ENCODE peak calls at places on chromosomes 2 and 18, in four cellular contexts. J is heart left ventricle, V is upper lobe of right lung, M is tibial artery. O is an unnamed sample. For H3K4me1 and H3K27me3, the result is how much of the 10 kb centered on the place peaks cover.

GRCh38 chr18:67590571-67591141 is 74.1 kb upstream of the DSEL start:
- DNase-seq in M (no peak), J (no peak), V (no peak), O (no peak)

GRCh38 chr2:120864981-120865380 is 129.3 kb downstream of the GLI2 start:
- DNase-seq in J (no peak), M (peak), V (peak), O (no peak)

GRCh38 chr2:75098856-75099255 is 100.5 kb downstream of the TACR1 start:
- DNase-seq in V (no peak), J (no peak), M (no peak), O (no peak)

GRCh38 chr2:164522561-164522981 is 98.7 kb downstream of the GRB14 start:
- DNase-seq in J (no peak), V (no peak), M (no peak), O (no peak)

GRCh38 chr2:239302808-239303557 is 97.8 kb downstream of the HDAC4 start:
- DNase-seq in V (peak), J (no peak), M (no peak), O (no peak)

GRCh38 chr2:53173698-53174455 is 593.7 kb upstream of the CHAC2 start:
- DNase-seq in M (no peak), J (no peak), V (no peak), O (no peak)

GRCh38 chr2:59233910-59234309 is 992.8 kb upstream of the FANCL start:
- DNase-seq in V (no peak), M (no peak), J (no peak), O (no peak)

GRCh38 chr2:120735750-120736170 is at the start of gene GLI2:
- DNase-seq in M (peak), V (peak), J (peak), O (peak)

GRCh38 chr2:219969508-219969907 is 342.1 kb downstream of the SLC4A3 start:
- DNase-seq in V (no peak), M (no peak), J (no peak), O (no peak)

GRCh38 chr2:146240376-146240775 is 1604.5 kb upstream of the ACVR2A start:
- DNase-seq in V (no peak), M (no peak), J (no peak), O (no peak)

GRCh38 chr2:54570925-54571694 is 115.0 kb downstream of the SPTBN1 start:
- DNase-seq in V (peak), M (peak), J (no peak), O (peak)

GRCh38 chr2:203737360-203737759 is 30.9 kb downstream of the CD28 start:
- DNase-seq in V (no peak), J (no peak), M (no peak), O (no peak)

GRCh38 chr18:75127143-75128021 is 81.6 kb downstream of the PTGR3 start:
- DNase-seq in V (peak), J (no peak), M (no peak), O (no peak)

GRCh38 chr2:138294451-138294850 is 207.1 kb upstream of the SPOPL start:
- DNase-seq in M (no peak), V (no peak), J (no peak), O (no peak)

GRCh38 chr2:217121565-217121964 is 261.7 kb upstream of the TNP1 start:
- DNase-seq in M (no peak), V (no peak), J (no peak), O (no peak)

GRCh38 chr18:33369711-33370449 is 70.6 kb downstream of the CCDC178 start:
- DNase-seq in V (no peak), M (no peak), J (no peak), O (no peak)

GRCh38 chr2:189535433-189535832 is 45.2 kb downstream of the SLC40A1 start:
- DNase-seq in M (no peak), V (no peak), J (no peak), O (no peak)

GRCh38 chr18:56975276-56975675 is 171.6 kb upstream of the BOD1L2 start:
- DNase-seq in J (no peak), M (no peak), V (no peak), O (no peak)

GRCh38 chr2:112910865-112911264 is at the start of gene IL37:
- DNase-seq in M (no peak), V (no peak), J (no peak), O (no peak)

GRCh38 chr2:187118331-187119099 is 269.5 kb upstream of the ZSWIM2 start:
- DNase-seq in J (no peak), V (no peak), M (no peak), O (no peak)

GRCh38 chr18:49766646-49767045 is 46.7 kb downstream of the ACAA2 start:
- DNase-seq in V (peak), J (no peak), M (no peak), O (no peak)

GRCh38 chr18:57359433-57359832 is 7.1 kb downstream of the ST8SIA3 start:
- DNase-seq in V (no peak), J (no peak), M (no peak), O (no peak)

GRCh38 chr2:218398437-218399390 is 954 bp upstream of the CTDSP1 start:
- DNase-seq in M (peak), J (peak), V (peak), O (peak)

GRCh38 chr2:20447437-20448245 is 767 bp downstream of the RHOB start:
- DNase-seq in M (peak), V (peak), J (peak), O (peak)

GRCh38 chr2:58851598-58851997 is 610.5 kb upstream of the FANCL start:
- DNase-seq in M (no peak), V (no peak), J (no peak), O (no peak)

GRCh38 chr2:117850461-117850860 is 36.0 kb downstream of the DDX18 start:
- DNase-seq in M (no peak), V (no peak), J (no peak), O (no peak)

GRCh38 chr2:233059797-233060499 is at the start of gene INPP5D:
- DNase-seq in M (peak), V (peak), J (peak), O (peak)

GRCh38 chr18:5455644-5456043 is 88.2 kb downstream of the EPB41L3 start:
- DNase-seq in J (no peak), V (no peak), M (no peak), O (no peak)

GRCh38 chr18:75158465-75159237 is 50.3 kb downstream of the PTGR3 start:
- DNase-seq in J (no peak), M (no peak), V (no peak), O (no peak)

GRCh38 chr2:220590476-220590875 is 963.0 kb downstream of the SLC4A3 start:
- DNase-seq in J (no peak), V (no peak), M (no peak), O (no peak)

GRCh38 chr18:46110406-46110805 is 6.2 kb downstream of the HAUS1 start:
- DNase-seq in M (no peak), J (no peak), V (no peak), O (no peak)

GRCh38 chr2:68103656-68104055 is 40.9 kb upstream of the C1D start:
- DNase-seq in M (no peak), V (no peak), J (no peak), O (no peak)

GRCh38 chr2:68103026-68103425 is 40.2 kb upstream of the C1D start:
- DNase-seq in V (no peak), M (no peak), J (no peak), O (no peak)

GRCh38 chr2:68100189-68100588 is 37.4 kb upstream of the C1D start:
- DNase-seq in V (no peak), J (no peak), M (no peak), O (no peak)

GRCh38 chr2:68098398-68098797 is 35.6 kb upstream of the C1D start:
- DNase-seq in J (no peak), M (no peak), V (no peak), O (no peak)

DNA sequence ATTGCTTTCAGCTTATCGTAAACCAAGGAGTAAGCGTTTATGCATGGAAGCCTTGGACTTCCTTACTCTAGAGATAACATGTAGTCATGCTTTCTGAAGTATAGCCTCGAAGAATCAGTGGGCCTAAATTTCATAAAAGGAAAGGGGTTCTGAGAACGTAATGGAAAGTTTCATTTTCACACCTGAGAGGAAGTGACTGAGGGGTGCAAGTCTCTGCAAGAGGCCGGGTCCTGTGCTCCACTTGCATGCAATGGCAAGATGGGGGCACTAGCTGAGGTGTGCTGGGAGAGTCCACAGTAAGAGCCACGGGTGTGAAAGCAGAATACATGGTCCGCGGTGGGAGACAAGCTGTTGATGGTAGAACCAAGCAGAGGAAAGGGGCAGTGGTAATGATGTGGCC is 36.5 kb upstream of the C1D start:
- DNase-seq in M (no peak), V (no peak), J (no peak), O (no peak)
- H3K4me1 ChIP-seq in M (under half), V (under half), J (under half), O (under half)

DNA sequence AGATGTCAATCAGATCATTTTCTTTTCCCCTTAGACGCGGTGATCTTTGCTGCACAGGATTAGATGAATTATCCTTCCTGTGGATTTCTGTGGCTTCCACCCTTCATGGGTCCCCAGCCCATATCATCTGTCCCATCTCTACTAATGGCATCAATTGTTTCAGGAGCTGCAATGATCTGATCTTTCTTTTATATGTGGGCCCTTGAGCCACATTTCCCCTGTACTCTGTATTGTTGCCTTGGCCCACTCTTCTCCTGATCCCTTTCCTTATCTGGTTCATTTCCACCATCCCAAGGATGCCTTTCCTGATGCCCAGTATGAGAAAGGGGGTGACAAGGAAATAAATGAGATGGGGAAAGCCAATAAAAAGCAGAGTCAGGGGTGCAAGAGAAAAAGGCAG is 24.7 kb downstream of the SP140 start:
- DNase-seq in M (no peak), V (no peak), J (no peak), O (no peak)
- H3K27me3 ChIP-seq in M (under half), V (under half), J (under half), O (under half)

GRCh38 chr2:240644859-240645301 is 19.6 kb downstream of the GPR35 start:
- DNase-seq in M (no peak), J (no peak), V (peak), O (no peak)
- H3K4me3 ChIP-seq in M (no peak), J (no peak), V (no peak), O (no peak)

GRCh38 chr2:234955091-234955511 is 3.3 kb downstream of the SH3BP4 start:
- DNase-seq in J (no peak), V (no peak), M (no peak), O (no peak)

GRCh38 chr2:234952270-234953115 is 676 bp downstream of the SH3BP4 start:
- DNase-seq in V (peak), J (no peak), M (no peak), O (peak)

GRCh38 chr2:234951386-234952269 is at the start of gene SH3BP4:
- DNase-seq in M (peak), J (peak), V (peak), O (peak)

GRCh38 chr2:234954551-234954992 is 2.8 kb downstream of the SH3BP4 start:
- DNase-seq in J (no peak), M (no peak), V (no peak), O (no peak)

GRCh38 chr2:234953116-234954031 is 1.6 kb downstream of the SH3BP4 start:
- DNase-seq in V (no peak), M (no peak), J (no peak), O (no peak)
- H3K4me1 ChIP-seq in V (under half), M (under half), J (under half), O (half or more)

GRCh38 chr2:111618577-111618930 is 265.4 kb downstream of the ANAPC1 start:
- DNase-seq in M (no peak), V (peak), J (peak), O (no peak)
- H3K27me3 ChIP-seq in M (under half), V (under half), J (under half), O (under half)

GRCh38 chr18:78984941-78985784 is 5.5 kb downstream of the SALL3 start:
- DNase-seq in V (no peak), J (no peak), M (no peak), O (no peak)
- H3K4me3 ChIP-seq in V (no peak), J (no peak), M (no peak), O (no peak)

GRCh38 chr2:131011481-131011880 is 81.8 kb downstream of the FAM168B start:
- DNase-seq in V (no peak), M (no peak), J (no peak), O (no peak)

GRCh38 chr2:131016826-131017596 is 76.2 kb downstream of the FAM168B start:
- DNase-seq in M (no peak), V (no peak), J (no peak), O (no peak)

GRCh38 chr2:131014141-131014540 is 79.1 kb downstream of the FAM168B start:
- DNase-seq in M (no peak), J (no peak), V (no peak), O (no peak)

GRCh38 chr2:131010566-131010965 is 82.7 kb downstream of the FAM168B start:
- DNase-seq in V (no peak), J (no peak), M (no peak), O (no peak)

GRCh38 chr2:131015764-131016163 is 77.5 kb downstream of the FAM168B start:
- DNase-seq in J (no peak), V (no peak), M (no peak), O (no peak)
- H3K4me1 ChIP-seq in J (under half), V (under half), M (under half), O (under half)

GRCh38 chr18:78699516-78699915 is 280.1 kb upstream of the SALL3 start:
- DNase-seq in V (no peak), M (no peak), J (no peak), O (no peak)

GRCh38 chr18:78693429-78693828 is 286.2 kb upstream of the SALL3 start:
- DNase-seq in V (no peak), J (no peak), M (no peak), O (no peak)

GRCh38 chr18:78698914-78699313 is 280.7 kb upstream of the SALL3 start:
- DNase-seq in M (no peak), J (no peak), V (no peak), O (no peak)

GRCh38 chr18:78697446-78697845 is 282.2 kb upstream of the SALL3 start:
- DNase-seq in J (no peak), V (no peak), M (no peak), O (no peak)

GRCh38 chr18:78696698-78697435 is 282.8 kb upstream of the SALL3 start:
- DNase-seq in J (no peak), V (no peak), M (no peak), O (no peak)
- H3K27me3 ChIP-seq in J (under half), V (under half), M (under half), O (under half)

DNA sequence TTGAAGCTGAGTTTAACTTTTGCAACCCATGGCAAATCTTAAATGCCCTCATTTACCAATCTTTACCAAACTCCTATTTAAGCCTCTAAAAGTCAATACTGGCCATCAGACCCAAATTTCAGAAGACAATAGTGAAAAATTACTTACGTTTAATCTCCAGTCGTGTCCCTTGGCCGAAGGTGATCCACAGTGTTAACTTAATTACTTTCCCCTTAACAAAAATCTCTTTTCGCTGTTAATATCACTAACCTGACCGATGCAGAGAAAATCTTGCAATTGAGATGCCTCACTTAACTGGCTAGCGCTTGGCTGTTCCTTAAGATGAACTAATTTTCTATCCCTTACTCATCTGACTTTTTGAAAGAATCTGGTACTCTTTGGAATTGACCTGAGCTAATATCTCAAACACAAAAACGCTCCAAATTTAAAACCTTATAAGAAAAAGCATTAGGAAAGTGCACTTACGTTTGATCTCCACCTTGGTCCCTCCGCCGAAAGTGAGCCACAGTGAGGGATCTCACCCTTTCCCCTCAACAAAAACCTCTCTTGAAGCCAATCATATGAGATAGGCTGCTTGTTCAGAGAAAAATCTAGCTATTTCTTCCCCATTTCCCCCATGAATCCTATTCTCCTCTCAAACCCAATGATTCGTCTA is 169.1 kb downstream of the RPIA start:
- DNase-seq in V (no peak), M (no peak), J (no peak), O (no peak)
- H3K4me3 ChIP-seq in V (no peak), M (no peak), J (no peak), O (no peak)

GRCh38 chr18:6732952-6733351 is 3.4 kb downstream of the ARHGAP28 start:
- DNase-seq in M (no peak), J (no peak), V (no peak), O (no peak)
- H3K4me1 ChIP-seq in M (under half), J (under half), V (under half), O (under half)

O was measured in heart right ventricle.